ENCODE peak calls at places on chromosomes 16 and 17, in six cellular contexts. One of them, this sample, is unnamed.

GRCh38 chr17:40314557-40314953 is 5.6 kb downstream of the RARA start:
- DNase-seq in spleen: peak
- DNase-seq in esophagus muscularis mucosa: no peak
- DNase-seq in lower leg skin: peak
- DNase-seq in astrocyte of the spinal cord: peak
- DNase-seq in progenitor cell of endocrine pancreas: no peak
- DNase-seq in this sample: peak

GRCh38 chr16:46906360-46907060 is 22.3 kb downstream of the GPT2 start:
- DNase-seq in lower leg skin: no peak
- DNase-seq in spleen: no peak
- DNase-seq in progenitor cell of endocrine pancreas: no peak
- DNase-seq in astrocyte of the spinal cord: no peak
- DNase-seq in esophagus muscularis mucosa: no peak
- DNase-seq in this sample: no peak

GRCh38 chr17:29094101-29094708 is 51.3 kb downstream of the PIPOX start:
- DNase-seq in spleen: no peak
- DNase-seq in lower leg skin: no peak
- DNase-seq in astrocyte of the spinal cord: no peak
- DNase-seq in esophagus muscularis mucosa: no peak
- DNase-seq in progenitor cell of endocrine pancreas: no peak
- DNase-seq in this sample: no peak

GRCh38 chr16:46658925-46659324 is 30.1 kb downstream of the VPS35 start:
- DNase-seq in lower leg skin: no peak
- DNase-seq in esophagus muscularis mucosa: no peak
- DNase-seq in astrocyte of the spinal cord: peak
- DNase-seq in progenitor cell of endocrine pancreas: no peak
- DNase-seq in spleen: peak
- DNase-seq in this sample: no peak

GRCh38 chr16:15924996-15925395 is 24.4 kb upstream of the ABCC1 start:
- DNase-seq in progenitor cell of endocrine pancreas: no peak
- DNase-seq in esophagus muscularis mucosa: no peak
- DNase-seq in astrocyte of the spinal cord: no peak
- DNase-seq in spleen: no peak
- DNase-seq in lower leg skin: no peak
- DNase-seq in this sample: no peak

GRCh38 chr17:20989991-20990855 is 52.6 kb downstream of the USP22 start:
- DNase-seq in progenitor cell of endocrine pancreas: no peak
- DNase-seq in esophagus muscularis mucosa: no peak
- DNase-seq in astrocyte of the spinal cord: no peak
- DNase-seq in lower leg skin: peak
- DNase-seq in spleen: no peak
- DNase-seq in this sample: no peak

GRCh38 chr17:70053241-70054234 is 21.5 kb upstream of the KCNJ16 start:
- DNase-seq in progenitor cell of endocrine pancreas: no peak
- DNase-seq in astrocyte of the spinal cord: no peak
- DNase-seq in spleen: no peak
- DNase-seq in esophagus muscularis mucosa: no peak
- DNase-seq in lower leg skin: no peak
- DNase-seq in this sample: no peak

GRCh38 chr16:24610421-24610765 is 71.0 kb downstream of the RBBP6 start:
- DNase-seq in progenitor cell of endocrine pancreas: no peak
- DNase-seq in lower leg skin: peak
- DNase-seq in spleen: peak
- DNase-seq in esophagus muscularis mucosa: no peak
- DNase-seq in astrocyte of the spinal cord: peak
- DNase-seq in this sample: no peak

GRCh38 chr17:34997355-34997862 is 17.1 kb downstream of the LIG3 start:
- DNase-seq in esophagus muscularis mucosa: no peak
- DNase-seq in lower leg skin: no peak
- DNase-seq in progenitor cell of endocrine pancreas: no peak
- DNase-seq in astrocyte of the spinal cord: peak
- DNase-seq in spleen: no peak
- DNase-seq in this sample: no peak

GRCh38 chr17:67998466-67998865 is 2.2 kb upstream of the C17orf58 start:
- DNase-seq in spleen: no peak
- DNase-seq in astrocyte of the spinal cord: no peak
- DNase-seq in esophagus muscularis mucosa: no peak
- DNase-seq in progenitor cell of endocrine pancreas: no peak
- DNase-seq in lower leg skin: no peak
- DNase-seq in this sample: no peak

GRCh38 chr17:4968916-4969550 is 1.4 kb upstream of the SPAG7 start:
- DNase-seq in lower leg skin: no peak
- DNase-seq in progenitor cell of endocrine pancreas: no peak
- DNase-seq in astrocyte of the spinal cord: peak
- DNase-seq in esophagus muscularis mucosa: no peak
- DNase-seq in spleen: no peak
- DNase-seq in this sample: peak

GRCh38 chr16:51025588-51026290 is 125.3 kb downstream of the SALL1 start:
- DNase-seq in astrocyte of the spinal cord: no peak
- DNase-seq in progenitor cell of endocrine pancreas: no peak
- DNase-seq in lower leg skin: no peak
- DNase-seq in esophagus muscularis mucosa: no peak
- DNase-seq in spleen: no peak
- DNase-seq in this sample: no peak

GRCh38 chr16:51017969-51018368 is 133.1 kb downstream of the SALL1 start:
- DNase-seq in astrocyte of the spinal cord: no peak
- DNase-seq in progenitor cell of endocrine pancreas: no peak
- DNase-seq in esophagus muscularis mucosa: no peak
- DNase-seq in lower leg skin: no peak
- DNase-seq in spleen: no peak
- DNase-seq in this sample: no peak

GRCh38 chr16:51024703-51025102 is 126.4 kb downstream of the SALL1 start:
- DNase-seq in spleen: no peak
- DNase-seq in astrocyte of the spinal cord: no peak
- DNase-seq in lower leg skin: no peak
- DNase-seq in esophagus muscularis mucosa: no peak
- DNase-seq in progenitor cell of endocrine pancreas: no peak
- DNase-seq in this sample: no peak

GRCh38 chr16:51022852-51023251 is 128.2 kb downstream of the SALL1 start:
- DNase-seq in esophagus muscularis mucosa: no peak
- DNase-seq in spleen: no peak
- DNase-seq in lower leg skin: no peak
- DNase-seq in progenitor cell of endocrine pancreas: no peak
- DNase-seq in astrocyte of the spinal cord: no peak
- DNase-seq in this sample: no peak
- TF ChIP-seq CTCF in esophagus muscularis mucosa: no peak
- TF ChIP-seq CTCF in spleen: no peak
- TF ChIP-seq CTCF in lower leg skin: no peak
- TF ChIP-seq CTCF in progenitor cell of endocrine pancreas: no peak
- TF ChIP-seq CTCF in astrocyte of the spinal cord: no peak
- TF ChIP-seq CTCF in this sample: no peak

DNA sequence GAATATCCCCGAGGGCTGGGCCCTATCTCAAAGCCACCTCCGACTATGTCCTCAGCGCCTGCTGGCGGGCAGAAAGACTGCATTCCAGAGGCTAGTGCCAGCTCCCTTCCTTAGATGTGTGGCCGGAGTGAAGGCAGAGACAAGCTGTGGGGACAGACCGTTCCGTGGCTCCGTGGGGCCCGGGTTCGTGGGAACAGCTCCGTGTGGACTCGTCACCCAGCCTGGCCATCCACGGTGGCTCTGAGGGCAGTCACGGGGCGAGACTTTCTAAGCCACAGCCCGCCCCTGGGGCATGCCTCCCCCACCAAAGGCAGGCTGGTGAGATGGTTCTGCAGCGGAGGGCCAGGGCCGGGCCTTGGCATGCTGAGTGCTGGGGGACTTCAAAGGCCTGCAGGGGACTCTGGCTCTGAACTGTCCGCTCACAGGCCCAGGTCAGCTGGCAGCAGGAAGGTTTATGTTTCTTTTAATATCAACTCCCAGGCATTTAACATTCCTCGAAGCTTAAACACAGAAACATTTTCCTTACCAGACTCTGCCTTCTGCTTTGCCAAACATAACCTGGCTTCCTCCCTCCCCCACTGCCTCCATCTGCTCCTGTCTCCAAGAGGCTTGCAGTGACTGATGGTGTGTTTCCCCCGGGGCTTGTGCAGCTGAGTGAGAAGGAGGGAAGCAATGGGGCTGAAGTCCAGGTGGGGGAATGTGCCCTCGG is 50.4 kb downstream of the TIMM22 start:
- DNase-seq in progenitor cell of endocrine pancreas: no peak
- DNase-seq in astrocyte of the spinal cord: peak
- DNase-seq in spleen: peak
- DNase-seq in esophagus muscularis mucosa: no peak
- DNase-seq in lower leg skin: no peak
- DNase-seq in this sample: no peak
- TF ChIP-seq CTCF in progenitor cell of endocrine pancreas: no peak
- TF ChIP-seq CTCF in astrocyte of the spinal cord: no peak
- TF ChIP-seq CTCF in spleen: no peak
- TF ChIP-seq CTCF in esophagus muscularis mucosa: peak
- TF ChIP-seq CTCF in lower leg skin: no peak
- TF ChIP-seq CTCF in this sample: no peak

GRCh38 chr16:86249631-86250030 is 260.7 kb upstream of the FOXF1 start:
- DNase-seq in lower leg skin: peak
- DNase-seq in spleen: no peak
- DNase-seq in astrocyte of the spinal cord: no peak
- DNase-seq in progenitor cell of endocrine pancreas: no peak
- DNase-seq in esophagus muscularis mucosa: no peak
- DNase-seq in this sample: no peak

GRCh38 chr16:86251682-86252081 is 258.6 kb upstream of the FOXF1 start:
- DNase-seq in lower leg skin: no peak
- DNase-seq in esophagus muscularis mucosa: no peak
- DNase-seq in spleen: no peak
- DNase-seq in progenitor cell of endocrine pancreas: no peak
- DNase-seq in astrocyte of the spinal cord: no peak
- DNase-seq in this sample: no peak

GRCh38 chr16:86256995-86257394 is 253.3 kb upstream of the FOXF1 start:
- DNase-seq in progenitor cell of endocrine pancreas: no peak
- DNase-seq in astrocyte of the spinal cord: no peak
- DNase-seq in esophagus muscularis mucosa: no peak
- DNase-seq in lower leg skin: peak
- DNase-seq in spleen: no peak
- DNase-seq in this sample: no peak

GRCh38 chr16:86248325-86248905 is 261.9 kb upstream of the FOXF1 start:
- DNase-seq in esophagus muscularis mucosa: no peak
- DNase-seq in astrocyte of the spinal cord: no peak
- DNase-seq in lower leg skin: peak
- DNase-seq in spleen: no peak
- DNase-seq in progenitor cell of endocrine pancreas: no peak
- DNase-seq in this sample: no peak

GRCh38 chr16:86252596-86252995 is 257.7 kb upstream of the FOXF1 start:
- DNase-seq in lower leg skin: peak
- DNase-seq in astrocyte of the spinal cord: peak
- DNase-seq in progenitor cell of endocrine pancreas: no peak
- DNase-seq in spleen: peak
- DNase-seq in esophagus muscularis mucosa: no peak
- DNase-seq in this sample: no peak
- TF ChIP-seq CTCF in lower leg skin: no peak
- TF ChIP-seq CTCF in astrocyte of the spinal cord: peak
- TF ChIP-seq CTCF in progenitor cell of endocrine pancreas: peak
- TF ChIP-seq CTCF in spleen: no peak
- TF ChIP-seq CTCF in esophagus muscularis mucosa: peak
- TF ChIP-seq CTCF in this sample: peak

GRCh38 chr17:76843703-76844484 is 24.3 kb upstream of the MGAT5B start:
- DNase-seq in esophagus muscularis mucosa: no peak
- DNase-seq in astrocyte of the spinal cord: no peak
- DNase-seq in spleen: no peak
- DNase-seq in lower leg skin: no peak
- DNase-seq in progenitor cell of endocrine pancreas: no peak
- DNase-seq in this sample: no peak
- TF ChIP-seq CTCF in esophagus muscularis mucosa: no peak
- TF ChIP-seq CTCF in astrocyte of the spinal cord: no peak
- TF ChIP-seq CTCF in spleen: no peak
- TF ChIP-seq CTCF in lower leg skin: no peak
- TF ChIP-seq CTCF in progenitor cell of endocrine pancreas: peak
- TF ChIP-seq CTCF in this sample: no peak

GRCh38 chr16:83060-83603 is 5.1 kb downstream of the MPG start:
- DNase-seq in spleen: no peak
- DNase-seq in astrocyte of the spinal cord: no peak
- DNase-seq in progenitor cell of endocrine pancreas: no peak
- DNase-seq in lower leg skin: no peak
- DNase-seq in esophagus muscularis mucosa: no peak
- DNase-seq in this sample: no peak

GRCh38 chr16:84718-85452 is 6.9 kb downstream of the MPG start:
- DNase-seq in astrocyte of the spinal cord: peak
- DNase-seq in lower leg skin: no peak
- DNase-seq in progenitor cell of endocrine pancreas: no peak
- DNase-seq in esophagus muscularis mucosa: no peak
- DNase-seq in spleen: peak
- DNase-seq in this sample: no peak

GRCh38 chr16:85453-85782 is 7.4 kb downstream of the MPG start:
- DNase-seq in progenitor cell of endocrine pancreas: no peak
- DNase-seq in lower leg skin: no peak
- DNase-seq in spleen: no peak
- DNase-seq in esophagus muscularis mucosa: no peak
- DNase-seq in astrocyte of the spinal cord: no peak
- DNase-seq in this sample: no peak

GRCh38 chr16:85865-86264 is 7.8 kb downstream of the MPG start:
- DNase-seq in esophagus muscularis mucosa: no peak
- DNase-seq in spleen: no peak
- DNase-seq in progenitor cell of endocrine pancreas: no peak
- DNase-seq in astrocyte of the spinal cord: no peak
- DNase-seq in lower leg skin: no peak
- DNase-seq in this sample: no peak

GRCh38 chr16:83781-84615 is 6.0 kb downstream of the MPG start:
- DNase-seq in esophagus muscularis mucosa: no peak
- DNase-seq in spleen: no peak
- DNase-seq in lower leg skin: no peak
- DNase-seq in progenitor cell of endocrine pancreas: no peak
- DNase-seq in astrocyte of the spinal cord: peak
- DNase-seq in this sample: no peak
- TF ChIP-seq CTCF in esophagus muscularis mucosa: no peak
- TF ChIP-seq CTCF in spleen: no peak
- TF ChIP-seq CTCF in lower leg skin: no peak
- TF ChIP-seq CTCF in progenitor cell of endocrine pancreas: no peak
- TF ChIP-seq CTCF in astrocyte of the spinal cord: no peak
- TF ChIP-seq CTCF in this sample: no peak

DNA sequence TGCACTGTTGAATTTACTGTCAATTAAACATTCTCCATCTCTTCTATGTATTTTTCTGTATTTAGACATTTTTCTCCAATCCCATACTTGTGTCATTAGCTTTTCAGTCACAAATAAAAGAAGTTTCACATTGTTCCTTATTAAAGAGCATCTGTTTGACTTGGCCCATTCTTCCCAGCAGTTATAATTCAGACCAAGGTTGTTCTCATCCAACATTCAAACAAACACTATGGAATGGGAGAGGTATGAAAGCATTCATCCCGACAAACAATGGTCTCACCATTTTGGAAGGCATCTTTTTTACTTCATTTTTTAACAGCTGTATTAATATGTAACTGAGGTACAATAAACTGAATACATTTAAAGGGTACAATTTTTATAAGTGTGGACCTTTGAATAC is 208.8 kb upstream of the MAF start:
- DNase-seq in spleen: no peak
- DNase-seq in astrocyte of the spinal cord: no peak
- DNase-seq in progenitor cell of endocrine pancreas: no peak
- DNase-seq in lower leg skin: no peak
- DNase-seq in esophagus muscularis mucosa: no peak
- DNase-seq in this sample: no peak
- TF ChIP-seq CTCF in spleen: no peak
- TF ChIP-seq CTCF in astrocyte of the spinal cord: no peak
- TF ChIP-seq CTCF in progenitor cell of endocrine pancreas: no peak
- TF ChIP-seq CTCF in lower leg skin: no peak
- TF ChIP-seq CTCF in esophagus muscularis mucosa: no peak
- TF ChIP-seq CTCF in this sample: no peak

DNA sequence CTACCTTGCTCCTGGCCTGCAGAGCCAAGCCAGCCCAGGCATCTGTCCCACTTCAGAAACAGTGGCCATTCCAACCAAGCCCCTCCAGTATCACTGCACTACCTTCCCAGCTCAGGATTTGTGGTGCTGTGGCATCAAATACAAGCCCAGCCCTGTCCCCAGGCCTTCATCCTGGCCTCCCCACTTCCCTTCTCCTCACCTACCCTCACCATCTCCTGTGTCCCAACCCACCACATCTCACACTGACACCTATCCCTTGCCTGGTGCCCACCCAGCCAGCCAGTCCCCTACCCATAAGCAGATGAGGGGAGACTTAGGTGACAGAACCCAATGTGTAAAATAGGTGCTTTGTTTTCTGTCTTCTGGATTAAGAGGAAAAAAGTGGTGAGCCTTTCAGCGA is 66.0 kb upstream of the CDH5 start:
- DNase-seq in esophagus muscularis mucosa: no peak
- DNase-seq in astrocyte of the spinal cord: no peak
- DNase-seq in lower leg skin: peak
- DNase-seq in spleen: no peak
- DNase-seq in progenitor cell of endocrine pancreas: no peak
- DNase-seq in this sample: no peak
- TF ChIP-seq CTCF in esophagus muscularis mucosa: no peak
- TF ChIP-seq CTCF in astrocyte of the spinal cord: no peak
- TF ChIP-seq CTCF in lower leg skin: no peak
- TF ChIP-seq CTCF in spleen: no peak
- TF ChIP-seq CTCF in progenitor cell of endocrine pancreas: no peak
- TF ChIP-seq CTCF in this sample: no peak